ENCODE peak calls at places on chromosome 9, in four cellular contexts. W is colonic mucosa, C is RWPE1, D is uterus. U is an unnamed sample.

GRCh38 chr9:38263534-38263933 is 129.0 kb upstream of the ALDH1B1 start:
- DNase-seq in W (no peak), C (no peak), D (no peak), U (no peak)

GRCh38 chr9:97555164-97555563 is 53.7 kb downstream of the TMOD1 start:
- DNase-seq in W (no peak), C (no peak), D (no peak), U (no peak)

GRCh38 chr9:135961277-135961705 is at the start of gene UBAC1:
- DNase-seq in W (peak), C (peak), D (peak), U (peak)

GRCh38 chr9:34254141-34254913 is 74.7 kb downstream of the KIF24 start:
- DNase-seq in W (no peak), C (peak), D (peak), U (no peak)

GRCh38 chr9:134382733-134383132 is 56.5 kb downstream of the RXRA start:
- DNase-seq in W (peak), C (no peak), D (no peak), U (no peak)

GRCh38 chr9:91422832-91423711 is 560 bp downstream of the NFIL3 start:
- DNase-seq in W (peak), C (peak), D (peak), U (peak)

GRCh38 chr9:69768716-69769115 is 8.9 kb upstream of the PTAR1 start:
- DNase-seq in W (no peak), C (no peak), D (no peak), U (no peak)

GRCh38 chr9:112861155-112861554 is 29.5 kb downstream of the SLC46A2 start:
- DNase-seq in W (no peak), C (no peak), D (no peak), U (no peak)

GRCh38 chr9:90616806-90617205 is 25.8 kb downstream of the DIRAS2 start:
- DNase-seq in W (no peak), C (no peak), D (no peak), U (no peak)